ENCODE peak calls at places on chromosome 10, in six cellular contexts. One of them, this sample, is unnamed.

GRCh38 chr10:87761892-87762291 is 56.1 kb downstream of the ATAD1 start:
- DNase-seq in heart left ventricle: no peak
- DNase-seq in astrocyte of the cerebellum: no peak
- DNase-seq in cardiac muscle cell: peak
- DNase-seq in body of pancreas: peak
- DNase-seq in transverse colon: no peak
- DNase-seq in this sample: peak

GRCh38 chr10:34758447-34758996 is 56.6 kb downstream of the PARD3 start:
- DNase-seq in heart left ventricle: no peak
- DNase-seq in body of pancreas: no peak
- DNase-seq in transverse colon: no peak
- DNase-seq in astrocyte of the cerebellum: peak
- DNase-seq in cardiac muscle cell: peak
- DNase-seq in this sample: no peak

GRCh38 chr10:33277135-33277536 is 57.3 kb downstream of the NRP1 start:
- DNase-seq in cardiac muscle cell: no peak
- DNase-seq in astrocyte of the cerebellum: no peak
- DNase-seq in body of pancreas: peak
- DNase-seq in heart left ventricle: peak
- DNase-seq in transverse colon: no peak
- DNase-seq in this sample: no peak

GRCh38 chr10:15200626-15201025 is 32.1 kb upstream of the NMT2 start:
- DNase-seq in cardiac muscle cell: peak
- DNase-seq in heart left ventricle: no peak
- DNase-seq in transverse colon: no peak
- DNase-seq in astrocyte of the cerebellum: peak
- DNase-seq in body of pancreas: no peak
- DNase-seq in this sample: peak

GRCh38 chr10:69869291-69869841 is 67.7 kb downstream of the COL13A1 start:
- DNase-seq in heart left ventricle: no peak
- DNase-seq in cardiac muscle cell: peak
- DNase-seq in body of pancreas: peak
- DNase-seq in transverse colon: peak
- DNase-seq in astrocyte of the cerebellum: no peak
- DNase-seq in this sample: peak

GRCh38 chr10:100928039-100928438 is 15.3 kb downstream of the SLF2 start:
- DNase-seq in astrocyte of the cerebellum: no peak
- DNase-seq in transverse colon: no peak
- DNase-seq in body of pancreas: no peak
- DNase-seq in cardiac muscle cell: no peak
- DNase-seq in heart left ventricle: no peak
- DNase-seq in this sample: no peak

GRCh38 chr10:37263304-37263703 is 137.9 kb downstream of the ANKRD30A start:
- DNase-seq in transverse colon: no peak
- DNase-seq in cardiac muscle cell: no peak
- DNase-seq in heart left ventricle: no peak
- DNase-seq in body of pancreas: no peak
- DNase-seq in astrocyte of the cerebellum: no peak
- DNase-seq in this sample: no peak

GRCh38 chr10:72893136-72893798 is at the start of gene OIT3:
- DNase-seq in cardiac muscle cell: peak
- DNase-seq in transverse colon: no peak
- DNase-seq in astrocyte of the cerebellum: no peak
- DNase-seq in body of pancreas: no peak
- DNase-seq in heart left ventricle: no peak
- DNase-seq in this sample: no peak

GRCh38 chr10:94192974-94193373 is 169.8 kb downstream of the NOC3L start:
- DNase-seq in transverse colon: no peak
- DNase-seq in cardiac muscle cell: no peak
- DNase-seq in astrocyte of the cerebellum: peak
- DNase-seq in heart left ventricle: no peak
- DNase-seq in body of pancreas: no peak
- DNase-seq in this sample: no peak

GRCh38 chr10:96279219-96279641 is 7.9 kb upstream of the BLNK start:
- DNase-seq in cardiac muscle cell: no peak
- DNase-seq in body of pancreas: no peak
- DNase-seq in transverse colon: no peak
- DNase-seq in astrocyte of the cerebellum: no peak
- DNase-seq in heart left ventricle: no peak
- DNase-seq in this sample: no peak

GRCh38 chr10:125407000-125407502 is 246.7 kb upstream of the CTBP2 start:
- DNase-seq in astrocyte of the cerebellum: no peak
- DNase-seq in cardiac muscle cell: no peak
- DNase-seq in body of pancreas: peak
- DNase-seq in heart left ventricle: no peak
- DNase-seq in transverse colon: no peak
- DNase-seq in this sample: peak

GRCh38 chr10:133379152-133379800 is at the start of gene PAOX:
- DNase-seq in heart left ventricle: peak
- DNase-seq in transverse colon: peak
- DNase-seq in body of pancreas: peak
- DNase-seq in astrocyte of the cerebellum: no peak
- DNase-seq in cardiac muscle cell: peak
- DNase-seq in this sample: no peak

GRCh38 chr10:48658243-48658888 is 26.3 kb upstream of the WDFY4 start:
- DNase-seq in cardiac muscle cell: peak
- DNase-seq in heart left ventricle: peak
- DNase-seq in astrocyte of the cerebellum: peak
- DNase-seq in transverse colon: peak
- DNase-seq in body of pancreas: peak
- DNase-seq in this sample: no peak

GRCh38 chr10:127428385-127428980 is 120.6 kb upstream of the NPS start:
- DNase-seq in transverse colon: no peak
- DNase-seq in cardiac muscle cell: no peak
- DNase-seq in heart left ventricle: no peak
- DNase-seq in astrocyte of the cerebellum: no peak
- DNase-seq in body of pancreas: no peak
- DNase-seq in this sample: no peak

GRCh38 chr10:19920075-19920726 is 104.0 kb downstream of the PLXDC2 start:
- DNase-seq in astrocyte of the cerebellum: no peak
- DNase-seq in heart left ventricle: no peak
- DNase-seq in transverse colon: no peak
- DNase-seq in cardiac muscle cell: no peak
- DNase-seq in body of pancreas: no peak
- DNase-seq in this sample: no peak

GRCh38 chr10:12822374-12823170 is 178.9 kb downstream of the CCDC3 start:
- DNase-seq in transverse colon: no peak
- DNase-seq in body of pancreas: no peak
- DNase-seq in cardiac muscle cell: no peak
- DNase-seq in heart left ventricle: no peak
- DNase-seq in astrocyte of the cerebellum: no peak
- DNase-seq in this sample: no peak

GRCh38 chr10:50651808-50652207 is 28.1 kb upstream of the SGMS1 start:
- DNase-seq in astrocyte of the cerebellum: no peak
- DNase-seq in cardiac muscle cell: no peak
- DNase-seq in transverse colon: no peak
- DNase-seq in body of pancreas: no peak
- DNase-seq in heart left ventricle: no peak
- DNase-seq in this sample: no peak

GRCh38 chr10:88813200-88813599 is 10.7 kb downstream of the LIPM start:
- DNase-seq in cardiac muscle cell: no peak
- DNase-seq in body of pancreas: no peak
- DNase-seq in transverse colon: no peak
- DNase-seq in astrocyte of the cerebellum: no peak
- DNase-seq in heart left ventricle: no peak
- DNase-seq in this sample: no peak

GRCh38 chr10:12795723-12796122 is 205.8 kb downstream of the CCDC3 start:
- DNase-seq in transverse colon: no peak
- DNase-seq in heart left ventricle: no peak
- DNase-seq in body of pancreas: no peak
- DNase-seq in cardiac muscle cell: no peak
- DNase-seq in astrocyte of the cerebellum: no peak
- DNase-seq in this sample: no peak

GRCh38 chr10:101938316-101939272 is 95.0 kb upstream of the KCNIP2 start:
- DNase-seq in transverse colon: no peak
- DNase-seq in astrocyte of the cerebellum: peak
- DNase-seq in cardiac muscle cell: peak
- DNase-seq in heart left ventricle: no peak
- DNase-seq in body of pancreas: no peak
- DNase-seq in this sample: peak

GRCh38 chr10:94405406-94405805 is 3.1 kb downstream of the TBC1D12 start:
- DNase-seq in astrocyte of the cerebellum: no peak
- DNase-seq in transverse colon: no peak
- DNase-seq in cardiac muscle cell: no peak
- DNase-seq in body of pancreas: no peak
- DNase-seq in heart left ventricle: no peak
- DNase-seq in this sample: no peak

GRCh38 chr10:17003151-17003550 is 126.5 kb downstream of the CUBN start:
- DNase-seq in astrocyte of the cerebellum: peak
- DNase-seq in transverse colon: no peak
- DNase-seq in body of pancreas: no peak
- DNase-seq in heart left ventricle: no peak
- DNase-seq in cardiac muscle cell: peak
- DNase-seq in this sample: peak

GRCh38 chr10:29896053-29896452 is 163.3 kb downstream of the JCAD start:
- DNase-seq in cardiac muscle cell: peak
- DNase-seq in heart left ventricle: no peak
- DNase-seq in astrocyte of the cerebellum: peak
- DNase-seq in transverse colon: no peak
- DNase-seq in body of pancreas: no peak
- DNase-seq in this sample: no peak

GRCh38 chr10:59172567-59172966 is 3.9 kb upstream of the PHYHIPL start:
- DNase-seq in transverse colon: no peak
- DNase-seq in astrocyte of the cerebellum: no peak
- DNase-seq in body of pancreas: no peak
- DNase-seq in heart left ventricle: no peak
- DNase-seq in cardiac muscle cell: no peak
- DNase-seq in this sample: no peak

GRCh38 chr10:59175538-59176240 is 754 bp upstream of the PHYHIPL start:
- DNase-seq in transverse colon: no peak
- DNase-seq in cardiac muscle cell: no peak
- DNase-seq in astrocyte of the cerebellum: no peak
- DNase-seq in body of pancreas: peak
- DNase-seq in heart left ventricle: no peak
- DNase-seq in this sample: no peak

GRCh38 chr10:59177031-59177861 is 803 bp downstream of the PHYHIPL start:
- DNase-seq in body of pancreas: peak
- DNase-seq in astrocyte of the cerebellum: peak
- DNase-seq in cardiac muscle cell: peak
- DNase-seq in heart left ventricle: no peak
- DNase-seq in transverse colon: no peak
- DNase-seq in this sample: peak

GRCh38 chr10:59176241-59177030 is at the start of gene PHYHIPL:
- DNase-seq in transverse colon: no peak
- DNase-seq in body of pancreas: peak
- DNase-seq in astrocyte of the cerebellum: no peak
- DNase-seq in cardiac muscle cell: no peak
- DNase-seq in heart left ventricle: no peak
- DNase-seq in this sample: no peak

GRCh38 chr10:59173414-59173813 is 3.0 kb upstream of the PHYHIPL start:
- DNase-seq in astrocyte of the cerebellum: no peak
- DNase-seq in transverse colon: no peak
- DNase-seq in heart left ventricle: no peak
- DNase-seq in cardiac muscle cell: no peak
- DNase-seq in body of pancreas: no peak
- DNase-seq in this sample: no peak
- H3K4me3 ChIP-seq in astrocyte of the cerebellum: no peak
- H3K4me3 ChIP-seq in transverse colon: no peak
- H3K4me3 ChIP-seq in heart left ventricle: no peak
- H3K4me3 ChIP-seq in cardiac muscle cell: no peak
- H3K4me3 ChIP-seq in body of pancreas: no peak
- H3K4me3 ChIP-seq in this sample: no peak

GRCh38 chr10:122279725-122280141 is 8.6 kb downstream of the BTBD16 start:
- DNase-seq in body of pancreas: peak
- DNase-seq in astrocyte of the cerebellum: no peak
- DNase-seq in heart left ventricle: peak
- DNase-seq in cardiac muscle cell: peak
- DNase-seq in transverse colon: no peak
- DNase-seq in this sample: no peak
- TF ChIP-seq CTCF in body of pancreas: peak
- TF ChIP-seq CTCF in astrocyte of the cerebellum: peak
- TF ChIP-seq CTCF in heart left ventricle: peak
- TF ChIP-seq CTCF in cardiac muscle cell: peak
- TF ChIP-seq CTCF in transverse colon: peak
- TF ChIP-seq CTCF in this sample: peak

GRCh38 chr10:77404801-77405200 is 232.8 kb downstream of the KCNMA1 start:
- DNase-seq in heart left ventricle: no peak
- DNase-seq in cardiac muscle cell: no peak
- DNase-seq in body of pancreas: no peak
- DNase-seq in astrocyte of the cerebellum: no peak
- DNase-seq in transverse colon: no peak
- DNase-seq in this sample: no peak

GRCh38 chr10:77406764-77407430 is 230.7 kb downstream of the KCNMA1 start:
- DNase-seq in cardiac muscle cell: no peak
- DNase-seq in astrocyte of the cerebellum: no peak
- DNase-seq in heart left ventricle: no peak
- DNase-seq in body of pancreas: no peak
- DNase-seq in transverse colon: no peak
- DNase-seq in this sample: no peak

GRCh38 chr10:77403761-77404160 is 233.8 kb downstream of the KCNMA1 start:
- DNase-seq in cardiac muscle cell: no peak
- DNase-seq in body of pancreas: no peak
- DNase-seq in astrocyte of the cerebellum: no peak
- DNase-seq in transverse colon: no peak
- DNase-seq in heart left ventricle: no peak
- DNase-seq in this sample: no peak

GRCh38 chr10:77408259-77408658 is 229.3 kb downstream of the KCNMA1 start:
- DNase-seq in body of pancreas: no peak
- DNase-seq in cardiac muscle cell: no peak
- DNase-seq in transverse colon: no peak
- DNase-seq in heart left ventricle: no peak
- DNase-seq in astrocyte of the cerebellum: no peak
- DNase-seq in this sample: no peak

DNA sequence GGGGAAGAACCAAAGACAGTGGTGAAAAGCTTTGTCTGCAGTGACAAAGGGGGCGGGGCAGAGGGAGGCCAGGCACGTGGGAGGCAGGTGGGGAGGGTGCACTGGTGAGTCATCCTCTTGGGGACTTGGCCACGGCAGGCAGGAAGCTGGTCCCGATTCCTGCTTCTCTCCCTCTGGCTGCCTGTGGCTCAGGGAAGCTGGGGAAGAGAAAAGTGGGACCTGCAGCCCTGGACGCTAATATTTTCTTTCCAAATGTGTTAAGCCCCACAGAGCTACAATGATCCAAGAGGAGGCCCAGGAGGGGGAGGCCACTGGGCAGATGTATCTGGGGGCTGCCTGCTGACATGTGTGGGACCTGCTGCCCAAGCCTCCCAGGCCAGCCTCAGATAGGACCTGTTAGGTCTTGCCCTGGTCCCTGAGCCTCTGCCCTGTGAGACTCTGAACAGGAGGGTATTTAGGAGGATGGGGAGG is 231.8 kb downstream of the KCNMA1 start:
- DNase-seq in astrocyte of the cerebellum: no peak
- DNase-seq in cardiac muscle cell: peak
- DNase-seq in heart left ventricle: peak
- DNase-seq in body of pancreas: peak
- DNase-seq in transverse colon: peak
- DNase-seq in this sample: no peak
- H3K4me3 ChIP-seq in astrocyte of the cerebellum: no peak
- H3K4me3 ChIP-seq in cardiac muscle cell: no peak
- H3K4me3 ChIP-seq in heart left ventricle: no peak
- H3K4me3 ChIP-seq in body of pancreas: no peak
- H3K4me3 ChIP-seq in transverse colon: no peak
- H3K4me3 ChIP-seq in this sample: no peak

DNA sequence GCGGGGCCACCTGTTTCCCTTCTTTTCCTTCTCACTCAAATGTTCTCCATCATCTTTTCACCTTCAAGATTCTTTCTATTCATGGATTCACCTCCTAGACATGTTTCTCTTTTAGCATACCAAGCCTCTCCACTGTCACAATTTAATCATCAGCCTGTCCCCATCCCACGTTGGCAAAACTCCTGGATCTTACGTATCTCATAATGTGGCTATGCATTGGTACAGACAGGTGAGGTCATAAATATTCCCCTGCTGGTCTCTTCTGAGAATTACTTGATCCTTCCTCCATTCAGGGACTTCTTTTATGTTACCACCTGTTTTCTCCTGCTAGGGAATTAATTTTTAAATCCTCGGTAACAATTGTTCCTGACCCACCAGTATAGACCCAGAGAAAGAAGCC is 262.6 kb upstream of the NEBL start:
- DNase-seq in cardiac muscle cell: no peak
- DNase-seq in astrocyte of the cerebellum: no peak
- DNase-seq in body of pancreas: no peak
- DNase-seq in transverse colon: no peak
- DNase-seq in heart left ventricle: no peak
- DNase-seq in this sample: no peak
- TF ChIP-seq CTCF in cardiac muscle cell: no peak
- TF ChIP-seq CTCF in astrocyte of the cerebellum: no peak
- TF ChIP-seq CTCF in body of pancreas: no peak
- TF ChIP-seq CTCF in transverse colon: no peak
- TF ChIP-seq CTCF in heart left ventricle: no peak
- TF ChIP-seq CTCF in this sample: no peak